ENCODE peak calls at places on chromosomes 2 and 18, in five cellular contexts. One of them, this sample, is unnamed.

GRCh38 chr18:28176933-28177827 is at the start of gene CDH2:
- DNase-seq in nephron progenitor cell: peak
- DNase-seq in mucosa of descending colon: no peak
- DNase-seq in fibroblast of pulmonary artery: peak
- DNase-seq in ACHN: peak
- DNase-seq in this sample: peak

GRCh38 chr2:32436150-32436549 is 79.3 kb downstream of the BIRC6 start:
- DNase-seq in mucosa of descending colon: no peak
- DNase-seq in ACHN: no peak
- DNase-seq in nephron progenitor cell: no peak
- DNase-seq in fibroblast of pulmonary artery: peak
- DNase-seq in this sample: no peak

GRCh38 chr18:60599995-60600394 is 227.4 kb upstream of the MC4R start:
- DNase-seq in fibroblast of pulmonary artery: no peak
- DNase-seq in ACHN: no peak
- DNase-seq in mucosa of descending colon: no peak
- DNase-seq in nephron progenitor cell: no peak
- DNase-seq in this sample: no peak

GRCh38 chr2:170973225-170973491 is 44.1 kb downstream of the GORASP2 start:
- DNase-seq in fibroblast of pulmonary artery: no peak
- DNase-seq in nephron progenitor cell: no peak
- DNase-seq in mucosa of descending colon: no peak
- DNase-seq in ACHN: no peak
- DNase-seq in this sample: no peak

GRCh38 chr2:209395652-209396051 is 28.2 kb upstream of the MAP2 start:
- DNase-seq in fibroblast of pulmonary artery: no peak
- DNase-seq in mucosa of descending colon: no peak
- DNase-seq in ACHN: no peak
- DNase-seq in nephron progenitor cell: no peak
- DNase-seq in this sample: no peak

GRCh38 chr2:145752091-145752806 is 1232.3 kb upstream of the ZEB2 start:
- DNase-seq in nephron progenitor cell: peak
- DNase-seq in ACHN: peak
- DNase-seq in fibroblast of pulmonary artery: peak
- DNase-seq in mucosa of descending colon: no peak
- DNase-seq in this sample: no peak

GRCh38 chr2:197453914-197454398 is 604 bp downstream of the COQ10B start:
- DNase-seq in mucosa of descending colon: no peak
- DNase-seq in fibroblast of pulmonary artery: peak
- DNase-seq in ACHN: peak
- DNase-seq in nephron progenitor cell: no peak
- DNase-seq in this sample: no peak

GRCh38 chr2:210523650-210524289 is 32.6 kb upstream of the CPS1 start:
- DNase-seq in ACHN: no peak
- DNase-seq in fibroblast of pulmonary artery: no peak
- DNase-seq in mucosa of descending colon: no peak
- DNase-seq in nephron progenitor cell: no peak
- DNase-seq in this sample: no peak

GRCh38 chr2:126634273-126634861 is 21.6 kb upstream of the GYPC start:
- DNase-seq in fibroblast of pulmonary artery: peak
- DNase-seq in mucosa of descending colon: peak
- DNase-seq in nephron progenitor cell: peak
- DNase-seq in ACHN: peak
- DNase-seq in this sample: no peak

GRCh38 chr18:48794251-48794970 is 156.4 kb downstream of the SMAD7 start:
- DNase-seq in mucosa of descending colon: no peak
- DNase-seq in ACHN: no peak
- DNase-seq in nephron progenitor cell: no peak
- DNase-seq in fibroblast of pulmonary artery: no peak
- DNase-seq in this sample: no peak

GRCh38 chr2:80068068-80068467 is 236.5 kb downstream of the LRRTM1 start:
- DNase-seq in fibroblast of pulmonary artery: no peak
- DNase-seq in mucosa of descending colon: no peak
- DNase-seq in ACHN: no peak
- DNase-seq in nephron progenitor cell: no peak
- DNase-seq in this sample: no peak

GRCh38 chr2:185643434-185643833 is 95.2 kb upstream of the FSIP2 start:
- DNase-seq in fibroblast of pulmonary artery: no peak
- DNase-seq in nephron progenitor cell: no peak
- DNase-seq in ACHN: no peak
- DNase-seq in mucosa of descending colon: no peak
- DNase-seq in this sample: no peak